ENCODE peak calls at places on chromosomes 16 and 17, in eight cellular contexts. P, Q, S, E, M, L, K and O are unnamed samples.

GRCh38 chr17:73639322-73639721 is 4.9 kb downstream of the SDK2 start:
- DNase-seq in P (peak; percentile 48), Q (no peak), S (no peak), E (no peak), M (no peak), L (no peak), K (no peak), O (no peak)

GRCh38 chr17:73645050-73645871 is 1.0 kb upstream of the SDK2 start:
- DNase-seq in P (peak; percentile 91), Q (peak; percentile 26), S (peak; percentile 94), E (no peak), M (no peak), L (no peak), K (no peak), O (peak; percentile 35)

GRCh38 chr17:73630957-73631595 is 13.2 kb downstream of the SDK2 start:
- DNase-seq in P (no peak), Q (no peak), S (no peak), E (no peak), M (no peak), L (no peak), K (no peak), O (no peak)

GRCh38 chr16:13205352-13205751 is 304.0 kb downstream of the SHISA9 start:
- DNase-seq in P (no peak), Q (no peak), S (no peak), E (no peak), M (no peak), L (no peak), K (no peak), O (no peak)

GRCh38 chr16:70600730-70601129 is 45.6 kb upstream of the IL34 start:
- DNase-seq in P (no peak), Q (no peak), S (no peak), E (no peak), M (no peak), L (no peak), K (no peak), O (no peak)

GRCh38 chr17:81822996-81823799 is 9.9 kb downstream of the MCRIP1 start:
- DNase-seq in P (no peak), Q (no peak), S (no peak), E (no peak), M (no peak), L (no peak), K (no peak), O (no peak)

GRCh38 chr17:44536090-44536960 is 21.0 kb upstream of the FZD2 start:
- DNase-seq in P (no peak), Q (peak; percentile 38), S (no peak), E (no peak), M (no peak), L (no peak), K (no peak), O (no peak)

GRCh38 chr17:78529871-78530670 is 47.1 kb downstream of the DNAH17 start:
- DNase-seq in P (peak; percentile 80), Q (no peak), S (no peak), E (no peak), M (no peak), L (no peak), K (no peak), O (no peak)

GRCh38 chr16:88651276-88651988 is 579 bp upstream of the CYBA start:
- DNase-seq in P (peak; percentile 9), Q (no peak), S (peak; percentile 47), E (peak; percentile 27), M (peak; percentile 89), L (no peak), K (no peak), O (no peak)

GRCh38 chr16:88566158-88566557 is 4.0 kb upstream of the ZC3H18 start:
- DNase-seq in P (no peak), Q (peak; percentile 21), S (no peak), E (no peak), M (peak; percentile 28), L (peak; percentile 75), K (no peak), O (peak; percentile 65)

GRCh38 chr16:70589998-70590471 is 56.3 kb upstream of the IL34 start:
- DNase-seq in P (no peak), Q (peak; percentile 43), S (no peak), E (peak; percentile 64), M (no peak), L (peak; percentile 85), K (no peak), O (peak; percentile 61)

GRCh38 chr17:39082482-39082881 is 69.0 kb downstream of the PLXDC1 start:
- DNase-seq in P (peak; percentile 18), Q (peak; percentile 59), S (no peak), E (no peak), M (no peak), L (peak; percentile 63), K (no peak), O (peak; percentile 45)

GRCh38 chr17:54881255-54881972 is 19.2 kb upstream of the TOM1L1 start:
- DNase-seq in P (no peak), Q (no peak), S (no peak), E (no peak), M (no peak), L (no peak), K (no peak), O (no peak)